ENCODE peak calls at places on chromosome 20, in seven cellular contexts. N is Peyer's patch, M is heart left ventricle, S is body of pancreas, Y is breast epithelium, W is HCT116, C is H54. U is an unnamed sample.

GRCh38 chr20:3199206-3199605 is 5.3 kb downstream of the DDRGK1 start:
- DNase-seq in S (no peak), M (no peak), W (no peak), N (no peak), Y (no peak), C (no peak), U (no peak)

GRCh38 chr20:38870733-38871559 is 55.3 kb upstream of the FAM83D start:
- DNase-seq in N (peak; percentile 86), C (peak; percentile 54), M (no peak), Y (no peak), S (no peak), W (peak; percentile 52), U (no peak)

GRCh38 chr20:2874456-2874855 is 1.2 kb downstream of the PTPRA start:
- DNase-seq in M (no peak), W (no peak), C (no peak), S (no peak), Y (no peak), N (no peak), U (no peak)

GRCh38 chr20:50395258-50395729 is 114.9 kb upstream of the PTPN1 start:
- DNase-seq in N (peak; percentile 77), Y (peak; percentile 43), S (peak; percentile 65), C (peak; percentile 56), M (peak; percentile 68), W (no peak), U (peak; percentile 83)

GRCh38 chr20:18702736-18703135 is 110.8 kb upstream of the SCP2D1 start:
- DNase-seq in S (no peak), M (peak; percentile 29), Y (no peak), N (no peak), C (no peak), W (no peak), U (no peak)

GRCh38 chr20:45359069-45359405 is 3.9 kb upstream of the SYS1 start:
- DNase-seq in Y (peak; percentile 95), S (no peak), W (no peak), M (peak; percentile 52), C (no peak), N (no peak), U (no peak)

GRCh38 chr20:22346716-22347115 is 237.7 kb downstream of the FOXA2 start:
- DNase-seq in W (no peak), M (no peak), C (no peak), Y (no peak), S (no peak), N (no peak), U (no peak)

GRCh38 chr20:7654231-7654630 is 286.0 kb downstream of the HAO1 start:
- DNase-seq in W (no peak), C (no peak), Y (no peak), S (no peak), N (no peak), M (no peak), U (no peak)

GRCh38 chr20:20953738-20954657 is 152.2 kb downstream of the LINC00237 start:
- DNase-seq in S (no peak), C (no peak), W (no peak), N (no peak), Y (no peak), M (no peak), U (no peak)

GRCh38 chr20:31605902-31606677 is 1.0 kb downstream of the ID1 start:
- DNase-seq in C (no peak), Y (no peak), W (no peak), S (no peak), N (peak; percentile 58), M (peak; percentile 30), U (peak; percentile 50)

GRCh38 chr20:43459022-43459942 is 1.6 kb downstream of the SRSF6 start:
- DNase-seq in C (no peak), W (no peak), N (peak; percentile 57), Y (no peak), M (no peak), S (no peak), U (no peak)

GRCh38 chr20:38286586-38287502 is 17.1 kb upstream of the BPI start:
- DNase-seq in S (no peak), M (peak; percentile 73), Y (no peak), C (peak; percentile 70), N (no peak), W (no peak), U (peak; percentile 46)

GRCh38 chr20:32285621-32286334 is 8.3 kb downstream of the KIF3B start:
- DNase-seq in C (no peak), S (no peak), N (peak; percentile 75), W (no peak), Y (no peak), M (peak; percentile 20), U (no peak)

GRCh38 chr20:4018015-4018748 is 2.8 kb upstream of the RNF24 start:
- DNase-seq in N (no peak), M (no peak), Y (no peak), W (no peak), S (no peak), C (no peak), U (no peak)

GRCh38 chr20:38222923-38223742 is 37.4 kb downstream of the KIAA1755 start:
- DNase-seq in M (no peak), C (no peak), W (no peak), S (no peak), N (no peak), Y (no peak), U (no peak)

GRCh38 chr20:433300-433975 is 25.3 kb downstream of the RBCK1 start:
- DNase-seq in W (no peak), S (no peak), M (no peak), C (no peak), N (peak; percentile 72), Y (no peak), U (no peak)

GRCh38 chr20:43955244-43956191 is 40.9 kb downstream of the TOX2 start:
- DNase-seq in N (no peak), S (no peak), Y (no peak), C (peak; percentile 65), W (peak; percentile 87), M (no peak), U (peak; percentile 44)

GRCh38 chr20:444117-444516 is 18.2 kb downstream of the TBC1D20 start:
- DNase-seq in Y (no peak), M (no peak), W (no peak), S (no peak), C (no peak), N (no peak), U (no peak)

GRCh38 chr20:17657079-17657825 is 24.8 kb downstream of the RRBP1 start:
- DNase-seq in S (peak; percentile 55), N (no peak), C (no peak), Y (no peak), W (no peak), M (no peak), U (no peak)

GRCh38 chr20:56522311-56522710 is 2.2 kb upstream of the FAM209A start:
- DNase-seq in Y (no peak), S (no peak), M (no peak), C (no peak), N (no peak), W (no peak), U (no peak)
- TF ChIP-seq POLR2A in Y (no peak), S (no peak), M (no peak), C (no peak), N (no peak), W (no peak), U (no peak)

GRCh38 chr20:36861875-36862801 is 13.8 kb upstream of the TLDC2 start:
- DNase-seq in W (peak; percentile 42), N (peak; percentile 85), Y (peak; percentile 95), S (peak; percentile 48), C (peak; percentile 96), M (peak; percentile 89), U (peak; percentile 89)
- TF ChIP-seq POLR2A in W (peak; percentile 67), N (peak; percentile 18), Y (no peak), S (peak; percentile 43), C (peak; percentile 94), M (peak; percentile 65), U (peak; percentile 80)

DNA sequence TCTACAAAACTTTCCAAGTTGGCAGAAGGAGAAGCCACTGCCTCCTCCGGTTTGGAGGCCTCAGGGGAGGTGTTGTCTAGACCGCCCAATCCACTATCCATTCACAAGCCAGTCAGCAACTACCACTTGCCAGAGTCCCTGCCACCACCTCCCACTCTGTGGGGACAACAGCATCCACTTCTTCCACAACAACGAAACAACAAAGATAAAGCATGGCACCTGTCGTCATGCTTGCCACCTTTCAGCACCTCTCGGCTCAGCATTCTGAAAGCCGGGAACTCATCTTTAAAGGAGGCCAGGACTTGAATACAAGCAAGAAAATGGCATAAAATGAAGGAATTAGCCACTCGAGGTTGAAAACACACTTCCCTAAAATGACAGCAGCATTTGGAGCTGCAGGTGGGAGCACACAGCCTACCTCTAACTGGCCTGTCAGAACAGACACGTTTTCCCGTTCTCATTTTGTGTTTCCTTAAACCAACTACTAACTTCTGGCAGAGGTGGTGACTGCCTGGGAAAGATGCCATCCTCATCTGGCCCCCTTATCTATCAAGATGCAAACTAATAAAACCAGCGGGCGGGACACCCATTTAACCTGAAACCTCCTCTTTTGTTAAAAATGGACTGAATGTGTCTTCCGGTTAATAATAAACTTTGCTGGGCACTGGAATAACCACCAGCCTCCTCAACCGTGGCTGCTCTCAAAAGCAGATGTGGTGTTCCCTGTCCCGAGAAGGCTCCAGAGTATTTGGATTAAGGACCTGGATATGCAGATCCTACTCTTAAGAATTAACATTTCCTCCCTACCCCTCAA is 21.7 kb downstream of the YTHDF1 start:
- DNase-seq in N (no peak), W (no peak), M (no peak), Y (no peak), S (no peak), C (no peak), U (no peak)
- TF ChIP-seq POLR2A in N (no peak), W (no peak), M (no peak), Y (no peak), S (no peak), C (no peak), U (no peak)

GRCh38 chr20:34475979-34476736 is 40.1 kb upstream of the DYNLRB1 start:
- DNase-seq in M (peak; percentile 57), W (no peak), Y (no peak), N (peak; percentile 68), S (peak; percentile 43), C (no peak), U (peak; percentile 57)
- TF ChIP-seq POLR2A in M (no peak), W (no peak), Y (no peak), N (no peak), S (no peak), C (no peak), U (no peak)

GRCh38 chr20:1491281-1491840 is at the start of gene SIRPB2:
- DNase-seq in N (peak; percentile 60), W (no peak), C (no peak), Y (no peak), M (peak; percentile 53), S (no peak), U (peak; percentile 31)
- TF ChIP-seq POLR2A in N (no peak), W (no peak), C (no peak), Y (no peak), M (peak; percentile 31), S (peak; percentile 55), U (no peak)

GRCh38 chr20:58634818-58635665 is 16.0 kb upstream of the STX16 start:
- DNase-seq in S (no peak), W (no peak), N (no peak), M (no peak), C (no peak), Y (no peak), U (peak; percentile 28)
- TF ChIP-seq POLR2A in S (no peak), W (no peak), N (no peak), M (no peak), C (no peak), Y (no peak), U (no peak)